ENCODE peak calls at places on chromosomes 12 and 14, in six cellular contexts. K, T, G, X, Z and M are unnamed samples.
A peak's percentile ranks its signal among the peaks of the same experiment; 100 is the strongest.

GRCh38 chr12:76240281-76240680 is 107.9 kb downstream of the BBS10 start:
- DNase-seq in T (no peak), X (no peak), K (no peak), Z (no peak), G (no peak), M (no peak)

GRCh38 chr12:53696285-53696654 is 20.4 kb upstream of the ATP5MC2 start:
- DNase-seq in X (peak; percentile 79), G (peak; percentile 94), Z (peak; percentile 83), K (peak; percentile 90), T (peak; percentile 97), M (peak; percentile 89)

GRCh38 chr14:54550514-54550913 is 16.4 kb upstream of the SAMD4A start:
- DNase-seq in X (no peak), G (no peak), K (no peak), T (no peak), Z (no peak), M (no peak)

GRCh38 chr14:59482471-59483331 is 1.5 kb downstream of the L3HYPDH start:
- DNase-seq in T (no peak), G (no peak), Z (peak; percentile 95), K (no peak), X (peak; percentile 56), M (peak; percentile 52)

GRCh38 chr12:51391047-51391837 is at the start of gene GALNT6:
- DNase-seq in X (no peak), G (no peak), T (peak; percentile 61), Z (no peak), K (no peak), M (peak; percentile 82)

GRCh38 chr12:128259556-128260070 is 7.4 kb upstream of the TMEM132C start:
- DNase-seq in X (no peak), T (peak; percentile 71), K (peak; percentile 52), Z (no peak), G (peak; percentile 61), M (peak; percentile 70)

GRCh38 chr14:67514650-67515385 is 18.3 kb upstream of the PLEKHH1 start:
- DNase-seq in K (peak; percentile 37), G (no peak), T (no peak), X (no peak), Z (peak; percentile 38), M (peak; percentile 66)

GRCh38 chr14:65173973-65174693 is 71.8 kb upstream of the MAX start:
- DNase-seq in G (no peak), T (no peak), Z (no peak), X (no peak), K (no peak), M (no peak)

GRCh38 chr14:105909046-105909827 is 382.9 kb downstream of the TMEM121 start:
- DNase-seq in G (no peak), X (no peak), K (no peak), Z (no peak), T (no peak), M (no peak)

GRCh38 chr12:87311206-87311605 is 718.0 kb downstream of the C12orf50 start:
- DNase-seq in T (no peak), Z (peak; percentile 38), X (no peak), K (no peak), G (no peak), M (no peak)

GRCh38 chr12:9077576-9078031 is 38.1 kb downstream of the A2M start:
- DNase-seq in K (no peak), X (no peak), G (no peak), Z (no peak), T (no peak), M (no peak)

GRCh38 chr12:120639771-120640721 is at the start of gene CABP1:
- DNase-seq in G (peak; percentile 56), X (no peak), K (no peak), Z (no peak), T (peak; percentile 48), M (peak; percentile 55)

GRCh38 chr14:24254630-24255392 is 8.2 kb downstream of the TGM1 start:
- DNase-seq in T (no peak), X (no peak), Z (no peak), G (no peak), K (no peak), M (no peak)

GRCh38 chr12:79687711-79688270 is 3.0 kb downstream of the PAWR start:
- DNase-seq in T (peak; percentile 15), K (no peak), X (no peak), Z (no peak), G (no peak), M (no peak)

GRCh38 chr14:30296956-30297405 is 262.0 kb upstream of the G2E3 start:
- DNase-seq in X (no peak), T (no peak), G (no peak), Z (no peak), K (no peak), M (no peak)

GRCh38 chr12:68042212-68042699 is 53.0 kb downstream of the IFNG-AS1 start:
- DNase-seq in K (no peak), Z (peak; percentile 9), T (peak; percentile 42), X (peak; percentile 74), G (no peak), M (no peak)